ENCODE peak calls at places on chromosome 7, in five cellular contexts. O, Z, M, P and S are unnamed samples.

GRCh38 chr7:139811106-139811505 is 18.0 kb upstream of the TBXAS1 start:
- DNase-seq in P (no peak), Z (no peak), M (no peak), O (no peak), S (no peak)

GRCh38 chr7:66679633-66679980 is 50.9 kb downstream of the KCTD7 start:
- DNase-seq in Z (no peak), M (no peak), O (no peak), P (no peak), S (no peak)

GRCh38 chr7:10412426-10413019 is 561.1 kb upstream of the PHF14 start:
- DNase-seq in M (peak; percentile 51), O (peak; percentile 23), P (no peak), Z (no peak), S (no peak)

GRCh38 chr7:80923211-80923612 is 4.4 kb upstream of the SEMA3C start:
- DNase-seq in O (no peak), Z (no peak), M (no peak), P (no peak), S (no peak)

GRCh38 chr7:66281678-66282593 is 76.8 kb downstream of the TPST1 start:
- DNase-seq in M (no peak), Z (no peak), P (no peak), O (peak; percentile 96), S (no peak)

GRCh38 chr7:41994746-41995110 is 242.3 kb downstream of the GLI3 start:
- DNase-seq in O (no peak), Z (no peak), P (no peak), M (no peak), S (no peak)

GRCh38 chr7:101494602-101495329 is 132.1 kb downstream of the COL26A1 start:
- DNase-seq in M (peak; percentile 64), O (no peak), P (no peak), Z (no peak), S (no peak)

GRCh38 chr7:8564296-8564695 is 130.9 kb downstream of the NXPH1 start:
- DNase-seq in M (no peak), Z (no peak), O (no peak), P (no peak), S (no peak)

GRCh38 chr7:24669971-24670591 is 87.2 kb downstream of the GSDME start:
- DNase-seq in O (no peak), P (no peak), Z (no peak), M (peak; percentile 24), S (no peak)

GRCh38 chr7:76220185-76221057 is 18.7 kb downstream of the SRRM3 start:
- DNase-seq in O (peak; percentile 4), Z (no peak), M (peak; percentile 81), P (no peak), S (no peak)

GRCh38 chr7:141053626-141054025 is 20.2 kb upstream of the TMEM178B start:
- DNase-seq in Z (no peak), M (no peak), P (peak; percentile 38), O (no peak), S (no peak)
- TF ChIP-seq CTCF in Z (no peak), M (no peak), P (no peak), O (no peak), S (no peak)

DNA sequence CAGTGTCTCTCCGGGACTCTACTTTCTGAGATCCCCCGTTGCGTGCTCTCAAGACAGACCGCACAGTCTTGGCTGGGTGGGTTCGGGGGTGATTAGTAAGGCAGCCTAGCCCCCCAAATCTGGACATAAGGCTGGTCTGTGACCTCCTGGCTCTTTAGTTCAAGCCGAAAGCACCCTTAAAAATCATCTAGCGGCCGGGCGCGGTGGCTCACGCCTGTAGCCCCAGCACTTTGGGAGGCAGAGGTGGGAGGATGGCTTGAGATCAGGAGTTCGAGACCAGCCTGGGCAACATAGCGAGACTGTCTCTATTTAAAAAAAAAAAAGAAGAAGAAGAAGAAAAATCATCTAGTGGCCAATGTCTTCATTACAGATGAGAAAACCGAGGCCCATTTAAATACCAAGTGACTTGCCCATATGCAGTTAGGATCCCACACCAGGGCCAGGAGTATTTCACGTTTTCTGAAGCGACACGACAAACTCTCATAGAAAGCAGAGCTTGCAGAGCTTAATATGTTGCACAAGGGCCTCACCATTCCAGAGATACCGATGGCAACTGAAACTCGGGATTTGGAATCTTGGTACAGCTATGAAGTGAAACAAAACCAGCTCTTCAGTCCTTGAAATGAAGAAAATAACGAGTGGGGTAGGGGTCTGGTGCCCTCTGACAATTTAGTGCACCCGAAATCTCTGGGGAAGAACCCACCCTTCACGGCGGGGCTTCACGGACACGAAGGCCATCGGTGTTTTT is 696 bp upstream of the HILPDA start:
- DNase-seq in Z (no peak), O (peak; percentile 15), M (peak; percentile 24), P (no peak), S (no peak)
- TF ChIP-seq CTCF in Z (no peak), O (no peak), M (peak; percentile 4), P (no peak), S (peak; percentile 46)

GRCh38 chr7:93146465-93147127 is 1.6 kb downstream of the SAMD9L start:
- DNase-seq in Z (no peak), M (no peak), P (no peak), O (no peak), S (no peak)
- TF ChIP-seq CTCF in Z (no peak), M (no peak), P (no peak), O (no peak), S (no peak)

GRCh38 chr7:148747274-148747673 is 48.6 kb downstream of the CUL1 start:
- DNase-seq in P (no peak), Z (no peak), O (no peak), M (peak; percentile 63), S (no peak)

GRCh38 chr7:148753224-148753623 is 54.5 kb downstream of the CUL1 start:
- DNase-seq in O (no peak), M (no peak), Z (no peak), P (no peak), S (no peak)

GRCh38 chr7:148754912-148755311 is 56.2 kb downstream of the CUL1 start:
- DNase-seq in O (no peak), Z (no peak), P (no peak), M (no peak), S (no peak)

GRCh38 chr7:148746139-148746538 is 47.4 kb downstream of the CUL1 start:
- DNase-seq in Z (no peak), O (no peak), M (no peak), P (no peak), S (no peak)

GRCh38 chr7:148750442-148751355 is 52.0 kb downstream of the CUL1 start:
- DNase-seq in P (no peak), Z (no peak), O (peak; percentile 38), M (no peak), S (no peak)
- TF ChIP-seq CTCF in P (no peak), Z (no peak), O (no peak), M (no peak), S (no peak)